ENCODE peak calls at places on chromosomes 3 and 15, in ten cellular contexts. S, I, C, K, O, D, J, Q, V and E are unnamed samples.

GRCh38 chr3:21273256-21273999 is 477.6 kb downstream of the ZNF385D start:
- DNase-seq in I (no peak), V (no peak), O (no peak), D (peak; percentile 57), Q (no peak), S (no peak), C (no peak), K (peak; percentile 65), J (no peak), E (peak; percentile 18)

GRCh38 chr3:28856796-28857195 is 424.1 kb upstream of the RBMS3 start:
- DNase-seq in C (no peak), Q (no peak), J (no peak), S (no peak), I (no peak), V (no peak), O (no peak), D (no peak), K (peak; percentile 4), E (peak; percentile 54)

GRCh38 chr15:70062321-70062956 is 35.3 kb downstream of the TLE3 start:
- DNase-seq in V (peak; percentile 55), J (peak; percentile 38), I (no peak), K (peak; percentile 88), O (peak; percentile 32), D (peak; percentile 91), Q (no peak), C (peak; percentile 94), S (no peak), E (no peak)

GRCh38 chr15:29046281-29046810 is 160.6 kb downstream of the APBA2 start:
- DNase-seq in K (no peak), J (no peak), I (no peak), D (no peak), C (no peak), O (no peak), S (no peak), Q (no peak), V (no peak), E (no peak)

GRCh38 chr15:30043211-30043655 is 39.5 kb upstream of the GOLGA8J start:
- DNase-seq in V (no peak), D (no peak), K (peak; percentile 49), I (no peak), C (peak; percentile 68), S (no peak), O (no peak), J (no peak), Q (no peak), E (peak; percentile 53)

GRCh38 chr15:101675015-101675414 is 22.8 kb upstream of the TM2D3 start:
- DNase-seq in C (peak; percentile 69), I (no peak), K (peak; percentile 64), V (no peak), D (no peak), Q (no peak), S (no peak), O (no peak), J (no peak), E (peak; percentile 78)

GRCh38 chr3:19013879-19014278 is 134.4 kb upstream of the KCNH8 start:
- DNase-seq in Q (no peak), K (no peak), I (peak; percentile 60), C (no peak), O (no peak), D (no peak), V (no peak), S (peak; percentile 7), J (no peak), E (peak; percentile 40)

GRCh38 chr15:45469429-45469828 is 53.1 kb downstream of the SLC30A4 start:
- DNase-seq in C (no peak), I (peak; percentile 50), S (no peak), K (no peak), O (no peak), J (no peak), Q (no peak), V (no peak), D (no peak), E (no peak)

GRCh38 chr3:197554562-197555280 is 1.0 kb downstream of the BDH1 start:
- DNase-seq in S (peak; percentile 98), J (peak; percentile 97), V (peak; percentile 91), D (peak; percentile 85), Q (peak; percentile 97), C (peak; percentile 98), K (peak; percentile 97), O (peak; percentile 94), I (peak; percentile 99), E (peak; percentile 87)

GRCh38 chr3:197558000-197558399 is 2.2 kb upstream of the BDH1 start:
- DNase-seq in K (no peak), S (no peak), J (no peak), D (no peak), I (no peak), C (no peak), V (no peak), O (no peak), Q (no peak), E (no peak)

GRCh38 chr3:197552198-197552597 is 3.6 kb downstream of the BDH1 start:
- DNase-seq in S (no peak), O (no peak), V (no peak), D (no peak), K (no peak), I (no peak), Q (no peak), C (no peak), J (no peak), E (no peak)

GRCh38 chr3:197554196-197554561 is 1.6 kb downstream of the BDH1 start:
- DNase-seq in Q (peak; percentile 25), J (no peak), I (no peak), D (no peak), K (no peak), C (no peak), S (no peak), V (no peak), O (no peak), E (no peak)

DNA sequence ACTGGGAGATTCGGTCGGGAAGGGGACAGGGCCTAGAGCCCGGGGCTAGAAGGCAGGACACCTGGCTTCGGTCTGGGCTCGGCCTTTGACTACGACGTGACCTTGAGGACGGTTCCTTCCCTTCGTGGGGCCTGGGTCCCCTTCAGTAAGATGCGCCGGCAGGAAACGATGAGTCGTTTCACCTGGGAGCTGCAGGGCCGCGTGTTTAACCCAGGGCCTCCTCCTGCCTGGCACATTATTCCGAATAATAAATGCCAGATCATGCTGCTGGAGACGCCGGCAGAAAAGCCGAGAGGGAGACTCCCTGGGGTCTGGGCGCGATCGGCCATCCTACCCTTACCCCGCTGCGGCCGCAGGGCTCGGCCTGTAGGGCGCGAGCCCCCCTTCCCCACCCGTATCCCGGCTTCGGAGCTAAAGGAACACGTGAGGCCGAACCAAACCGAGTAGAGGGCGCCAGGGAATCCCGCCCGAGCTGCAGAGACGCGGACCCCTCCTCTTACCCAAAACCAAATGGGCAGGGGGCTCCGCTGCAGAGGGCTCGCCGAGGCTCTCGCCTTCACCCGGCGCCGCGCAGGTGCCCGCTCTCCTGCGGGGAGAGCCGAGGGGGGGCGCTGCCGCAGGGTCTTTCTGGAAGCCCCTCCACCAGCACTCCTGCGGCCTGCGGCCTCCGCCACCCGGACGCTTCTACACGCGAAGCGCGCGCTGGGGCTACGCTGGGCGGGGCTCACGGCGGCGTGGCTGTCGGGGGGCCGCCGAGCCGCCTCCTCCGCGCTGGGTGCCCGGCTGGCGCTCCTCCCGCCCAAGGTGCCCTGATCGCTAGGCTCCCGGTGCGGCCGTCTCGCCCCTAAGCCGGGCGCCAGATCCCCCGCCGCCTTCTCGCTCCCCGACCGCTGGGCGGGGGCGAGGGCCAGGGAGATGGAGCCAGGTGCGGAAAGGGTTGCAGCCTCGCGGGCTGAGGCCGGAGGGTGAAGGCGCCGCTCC is at the start of gene BDH1:
- DNase-seq in V (peak; percentile 36), J (peak; percentile 49), Q (peak; percentile 68), O (no peak), S (peak; percentile 83), C (peak; percentile 14), I (peak; percentile 83), D (peak; percentile 2), K (no peak), E (peak; percentile 29)
- TF ChIP-seq CTCF in V (peak; percentile 27), J (no peak), Q (peak; percentile 54), O (no peak), S (peak; percentile 9), C (no peak), I (peak; percentile 28), D (no peak), K (no peak), E (no peak)

GRCh38 chr3:104642827-104643226 is 723.9 kb upstream of the ALCAM start:
- DNase-seq in D (no peak), Q (no peak), K (no peak), S (no peak), C (no peak), J (no peak), V (no peak), O (no peak), I (no peak), E (no peak)

DNA sequence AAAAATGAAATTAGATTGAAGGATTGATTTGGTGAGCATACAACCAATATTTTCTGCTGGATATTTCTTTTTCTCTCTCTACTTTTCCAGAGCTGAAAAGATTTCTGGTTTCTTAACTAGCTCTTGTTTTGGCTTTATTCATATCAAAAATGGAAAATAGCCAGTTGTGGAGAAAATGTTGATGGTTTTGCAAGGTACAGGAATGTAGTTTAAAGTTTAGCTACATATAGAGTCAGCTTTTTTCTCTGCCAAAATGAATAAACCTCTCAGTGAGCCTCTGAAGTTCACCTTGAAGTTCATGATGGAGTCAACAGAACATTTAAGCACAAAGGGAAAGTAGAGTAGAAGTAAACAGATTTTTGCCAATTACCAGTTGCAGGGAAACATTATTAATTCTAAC is 720.5 kb upstream of the ALCAM start:
- DNase-seq in S (no peak), O (no peak), I (no peak), K (no peak), V (no peak), Q (no peak), J (no peak), D (no peak), C (peak; percentile 61), E (no peak)
- TF ChIP-seq CTCF in S (no peak), O (no peak), I (no peak), K (no peak), V (no peak), Q (no peak), J (no peak), D (no peak), C (no peak), E (no peak)

GRCh38 chr3:134522541-134522940 is 36.7 kb downstream of the CEP63 start:
- DNase-seq in S (no peak), J (no peak), O (no peak), K (no peak), Q (no peak), D (no peak), C (no peak), V (no peak), I (no peak), E (no peak)

GRCh38 chr3:134525293-134525692 is 39.4 kb downstream of the CEP63 start:
- DNase-seq in J (no peak), V (no peak), S (no peak), I (no peak), K (no peak), O (no peak), C (no peak), Q (no peak), D (no peak), E (no peak)

GRCh38 chr3:134527538-134528186 is 41.8 kb downstream of the CEP63 start:
- DNase-seq in O (no peak), S (no peak), C (no peak), I (no peak), D (no peak), J (no peak), K (no peak), Q (no peak), V (no peak), E (no peak)

GRCh38 chr3:134526319-134526718 is 40.5 kb downstream of the CEP63 start:
- DNase-seq in K (no peak), V (no peak), I (no peak), S (no peak), D (no peak), J (no peak), O (no peak), C (peak; percentile 41), Q (no peak), E (no peak)

DNA sequence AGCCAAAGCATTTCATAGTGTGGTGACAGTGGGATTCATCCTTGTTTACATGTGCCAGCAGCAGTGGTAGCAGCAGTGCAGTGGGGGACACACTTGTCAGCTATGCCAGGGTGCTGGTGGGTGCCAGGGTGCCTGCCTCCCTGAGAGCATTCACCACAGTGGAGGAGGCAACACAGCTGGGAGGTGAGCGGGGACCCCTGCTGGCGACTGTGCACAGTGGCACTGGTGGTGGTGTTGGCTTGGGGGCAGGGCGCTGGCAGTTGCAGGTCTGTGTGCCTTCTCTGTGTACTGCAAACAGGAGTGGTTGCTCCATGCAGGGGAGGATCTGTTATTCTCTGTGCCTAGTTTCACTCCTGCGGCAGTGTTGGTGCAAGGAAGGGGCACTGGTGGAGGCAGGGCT is 41.2 kb downstream of the CEP63 start:
- DNase-seq in V (no peak), D (no peak), C (peak; percentile 16), Q (no peak), S (peak; percentile 46), J (no peak), K (no peak), I (peak; percentile 73), O (no peak), E (peak; percentile 7)
- TF ChIP-seq CTCF in V (peak; percentile 27), D (peak; percentile 38), C (peak; percentile 52), Q (peak; percentile 55), S (peak; percentile 8), J (no peak), K (peak; percentile 24), I (peak; percentile 88), O (no peak), E (peak; percentile 38)

DNA sequence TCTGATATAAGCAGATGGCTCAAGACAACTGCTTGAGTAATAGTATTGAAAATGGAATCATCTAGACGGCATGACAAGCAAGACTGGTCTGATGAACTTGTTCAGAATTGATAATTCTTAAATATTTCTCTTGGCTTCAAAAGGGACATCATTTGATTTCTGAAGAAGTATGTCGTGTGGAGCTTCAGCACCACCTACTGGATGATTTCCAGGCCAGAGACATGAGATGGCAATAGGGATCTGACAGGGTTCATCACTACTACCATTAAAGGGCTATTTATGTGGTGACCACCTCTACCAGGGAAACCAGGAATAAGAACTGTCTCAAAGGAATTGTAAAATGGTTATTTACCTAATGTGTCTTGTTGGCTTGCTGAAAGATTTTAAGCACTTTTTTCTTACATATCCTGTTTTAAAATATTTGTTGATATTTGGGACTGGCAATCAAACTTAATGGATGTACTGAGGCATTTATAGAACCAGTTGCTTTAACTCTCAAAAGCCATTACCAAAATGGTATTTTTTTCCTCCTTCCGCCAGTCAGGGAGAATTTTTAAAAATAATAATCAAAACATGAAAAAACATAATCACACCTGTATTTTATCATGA is 99.5 kb upstream of the FAM98B start:
- DNase-seq in V (peak; percentile 55), D (peak; percentile 25), K (peak; percentile 87), I (peak; percentile 72), J (peak; percentile 51), O (peak; percentile 29), S (peak; percentile 71), C (peak; percentile 90), Q (peak; percentile 74), E (peak; percentile 65)
- TF ChIP-seq CTCF in V (peak; percentile 89), D (peak; percentile 66), K (peak; percentile 83), I (peak; percentile 83), J (peak; percentile 65), O (peak; percentile 54), S (peak; percentile 67), C (peak; percentile 87), Q (peak; percentile 95), E (peak; percentile 65)